ENCODE peak calls at places on chromosome 16, in eight cellular contexts. D is mesenchymal stem cell; P is esophagus squamous epithelium; A is K562; C is left ventricle myocardium inferior; S is fibroblast of mammary gland; H is GM06990; O is CD4-positive, CD25-positive, alpha-beta regulatory T cell. J is an unnamed sample.

GRCh38 chr16:48949636-48950035 is 332.0 kb downstream of the CBLN1 start:
- DNase-seq in D (peak; percentile 52), P (no peak), A (no peak), C (no peak), S (no peak), H (no peak), O (no peak), J (no peak)

GRCh38 chr16:29649560-29650494 is 13.2 kb upstream of the SPN start:
- DNase-seq in D (no peak), P (no peak), A (no peak), C (no peak), S (no peak), H (no peak), O (no peak), J (no peak)

GRCh38 chr16:69166221-69166833 is 20.6 kb upstream of the SNTB2 start:
- DNase-seq in D (no peak), P (no peak), A (peak; percentile 33), C (no peak), S (peak; percentile 80), H (no peak), O (no peak), J (no peak)

GRCh38 chr16:87956771-87957279 is 5.6 kb downstream of the BANP start:
- DNase-seq in D (peak; percentile 68), P (no peak), A (peak; percentile 39), C (no peak), S (peak; percentile 87), H (no peak), O (no peak), J (no peak)

GRCh38 chr16:64962786-64963185 is 159.1 kb downstream of the CDH11 start:
- DNase-seq in D (peak; percentile 28), P (no peak), A (no peak), C (no peak), S (no peak), H (no peak), O (no peak), J (no peak)

GRCh38 chr16:53043986-53044571 is 8.6 kb downstream of the CHD9NB start:
- DNase-seq in D (no peak), P (no peak), A (no peak), C (no peak), S (no peak), H (no peak), O (no peak), J (no peak)

GRCh38 chr16:11851301-11852091 is at the start of gene RSL1D1:
- DNase-seq in D (peak; percentile 94), P (peak; percentile 34), A (peak; percentile 98), C (peak; percentile 86), S (peak; percentile 89), H (peak; percentile 97), O (peak; percentile 90), J (peak; percentile 62)

GRCh38 chr16:70490261-70490660 is 33.1 kb downstream of the COG4 start:
- DNase-seq in D (no peak), P (no peak), A (no peak), C (no peak), S (peak; percentile 18), H (no peak), O (no peak), J (no peak)

GRCh38 chr16:30076276-30076791 is 540 bp downstream of the PPP4C start:
- DNase-seq in D (no peak), P (no peak), A (no peak), C (no peak), S (no peak), H (no peak), O (no peak), J (no peak)

GRCh38 chr16:81175325-81175891 is 63.1 kb upstream of the BCO1 start:
- DNase-seq in D (peak; percentile 70), P (no peak), A (no peak), C (no peak), S (peak; percentile 33), H (no peak), O (no peak), J (no peak)

GRCh38 chr16:830107-830870 is 29.8 kb upstream of the GNG13 start:
- DNase-seq in D (no peak), P (no peak), A (no peak), C (no peak), S (no peak), H (no peak), O (no peak), J (no peak)

GRCh38 chr16:84505249-84506156 is 1.0 kb upstream of the MEAK7 start:
- DNase-seq in D (no peak), P (no peak), A (no peak), C (no peak), S (no peak), H (no peak), O (no peak), J (no peak)

GRCh38 chr16:78122774-78123315 is 23.4 kb downstream of the WWOX start:
- DNase-seq in D (peak; percentile 78), P (no peak), A (peak; percentile 26), C (no peak), S (peak; percentile 66), H (peak; percentile 36), O (no peak), J (no peak)

GRCh38 chr16:70657956-70658355 is 11.6 kb downstream of the IL34 start:
- DNase-seq in D (no peak), P (no peak), A (no peak), C (no peak), S (no peak), H (no peak), O (no peak), J (no peak)

GRCh38 chr16:10599626-10600025 is 19.2 kb upstream of the EMP2 start:
- DNase-seq in D (no peak), P (no peak), A (no peak), C (no peak), S (no peak), H (no peak), O (no peak), J (no peak)

GRCh38 chr16:47713225-47713595 is 252.1 kb downstream of the PHKB start:
- DNase-seq in D (peak; percentile 82), P (no peak), A (no peak), C (no peak), S (peak; percentile 96), H (peak; percentile 6), O (no peak), J (no peak)

GRCh38 chr16:10405386-10405939 is 19.6 kb downstream of the ATF7IP2 start:
- DNase-seq in D (no peak), P (no peak), A (peak; percentile 39), C (no peak), S (no peak), H (no peak), O (no peak), J (no peak)

GRCh38 chr16:49467540-49468372 is 94.2 kb downstream of the C16orf78 start:
- DNase-seq in D (no peak), P (no peak), A (no peak), C (no peak), S (no peak), H (no peak), O (no peak), J (no peak)

GRCh38 chr16:17602678-17603077 is 131.9 kb upstream of the XYLT1 start:
- DNase-seq in D (no peak), P (no peak), A (no peak), C (no peak), S (no peak), H (no peak), O (no peak), J (no peak)

DNA sequence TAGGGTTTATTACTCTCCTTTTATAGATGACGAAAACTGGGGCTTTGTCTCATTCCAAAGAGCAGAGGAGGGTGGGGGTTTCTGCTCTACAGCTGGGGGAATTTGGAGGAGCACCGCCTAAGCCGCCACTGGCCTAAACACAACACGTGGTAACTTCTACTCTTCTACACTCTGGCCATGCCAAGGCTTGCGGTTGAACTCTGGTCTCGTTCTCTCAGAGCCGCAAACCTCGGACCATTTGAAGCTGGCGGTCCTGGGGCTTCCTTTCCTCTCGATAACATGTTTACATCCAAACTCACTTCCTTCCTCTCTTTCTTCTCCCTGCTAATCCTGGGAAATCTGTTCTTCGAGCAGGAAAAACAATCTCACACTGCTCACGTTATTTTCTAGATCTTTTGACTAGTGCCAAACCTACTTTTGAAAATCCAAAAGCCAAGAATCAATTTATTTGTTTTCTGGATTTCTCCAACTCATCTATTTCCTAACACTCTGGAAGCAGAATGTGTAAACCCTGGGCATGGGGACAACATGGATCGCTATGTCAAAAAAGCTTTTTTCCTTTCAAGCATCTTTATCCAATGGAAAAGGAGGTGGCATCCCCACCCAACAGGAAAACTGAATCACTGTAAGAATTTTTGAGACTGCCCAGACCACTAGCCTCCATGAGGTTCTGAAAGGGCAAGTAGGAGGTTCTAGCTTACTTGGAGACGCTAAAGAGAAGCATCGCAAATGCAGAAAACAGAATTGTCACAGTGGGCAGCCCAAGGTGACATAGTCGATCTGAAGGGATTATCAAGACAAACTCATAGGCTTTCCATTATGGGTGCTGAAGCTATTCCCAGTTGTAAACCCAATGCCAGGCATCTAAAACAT is 13.6 kb upstream of the EEF2K start:
- DNase-seq in D (peak; percentile 83), P (peak; percentile 39), A (peak; percentile 57), C (peak; percentile 77), S (peak; percentile 98), H (peak; percentile 58), O (peak; percentile 78), J (peak; percentile 75)
- H3K4me3 ChIP-seq in D (peak overlapping the region; percentile 74), P (peak overlapping the region; percentile 60), A (peak overlapping the region; percentile 57), C (peak overlapping the region; percentile 92), S (peak overlapping the region; percentile 57), H (no peak overlapping the region), O (peak overlapping the region; percentile 95), J (peak overlapping the region; percentile 64)

GRCh38 chr16:56295059-56295673 is 103.9 kb downstream of the GNAO1 start:
- DNase-seq in D (no peak), P (no peak), A (no peak), C (no peak), S (no peak), H (no peak), O (no peak), J (no peak)
- H3K4me3 ChIP-seq in D (no peak overlapping the region), P (no peak overlapping the region), A (no peak overlapping the region), C (no peak overlapping the region), S (no peak overlapping the region), H (no peak overlapping the region), O (no peak overlapping the region), J (no peak overlapping the region)

GRCh38 chr16:73059779-73060178 is 11.9 kb upstream of the ZFHX3 start:
- DNase-seq in D (no peak), P (no peak), A (no peak), C (no peak), S (no peak), H (no peak), O (no peak), J (no peak)

GRCh38 chr16:73058221-73058615 is 10.3 kb upstream of the ZFHX3 start:
- DNase-seq in D (peak; percentile 61), P (no peak), A (peak; percentile 35), C (peak; percentile 61), S (no peak), H (peak; percentile 77), O (no peak), J (no peak)

GRCh38 chr16:73060948-73061495 is 13.1 kb upstream of the ZFHX3 start:
- DNase-seq in D (peak; percentile 8), P (no peak), A (no peak), C (no peak), S (no peak), H (no peak), O (no peak), J (no peak)

GRCh38 chr16:73058616-73059409 is 10.9 kb upstream of the ZFHX3 start:
- DNase-seq in D (peak; percentile 60), P (no peak), A (peak; percentile 20), C (peak; percentile 39), S (peak; percentile 41), H (peak; percentile 58), O (no peak), J (no peak)

GRCh38 chr16:73060216-73060615 is 12.3 kb upstream of the ZFHX3 start:
- DNase-seq in D (no peak), P (no peak), A (no peak), C (no peak), S (no peak), H (no peak), O (no peak), J (no peak)
- H3K4me3 ChIP-seq in D (peak overlapping the region; percentile 86), P (no peak overlapping the region), A (no peak overlapping the region), C (peak overlapping the region; percentile 89), S (no peak overlapping the region), H (no peak overlapping the region), O (no peak overlapping the region), J (peak overlapping the region; percentile 88)

GRCh38 chr16:54932737-54933254 is 2.1 kb downstream of the IRX5 start:
- DNase-seq in D (no peak), P (no peak), A (no peak), C (no peak), S (no peak), H (no peak), O (no peak), J (no peak)
- H3K4me3 ChIP-seq in D (peak overlapping the region; percentile 81), P (peak overlapping the region; percentile 74), A (no peak overlapping the region), C (peak overlapping the region; percentile 85), S (peak overlapping the region; percentile 66), H (no peak overlapping the region), O (no peak overlapping the region), J (no peak overlapping the region)